ENCODE peak calls at places on chromosomes 13 and 19, in five cellular contexts. V, O, J, X and K are unnamed samples.

GRCh38 chr13:102354011-102354410 is 47.8 kb downstream of the FGF14 start:
- DNase-seq in V (no peak), O (no peak), J (no peak), X (no peak), K (no peak)

GRCh38 chr13:98133949-98134348 is 8.9 kb upstream of the FARP1 start:
- DNase-seq in V (no peak), O (no peak), J (no peak), X (no peak), K (no peak)

GRCh38 chr13:97344250-97345175 is 89.5 kb upstream of the RAP2A start:
- DNase-seq in V (peak), O (peak), J (peak), X (peak), K (peak)

GRCh38 chr13:113337976-113338375 is 26.0 kb downstream of the GRTP1 start:
- DNase-seq in V (no peak), O (no peak), J (no peak), X (no peak), K (no peak)

GRCh38 chr19:29858000-29858596 is 46.3 kb downstream of the CCNE1 start:
- DNase-seq in V (no peak), O (peak), J (no peak), X (no peak), K (no peak)

GRCh38 chr13:23159205-23159586 is 21.6 kb upstream of the SGCG start:
- DNase-seq in V (no peak), O (peak), J (peak), X (peak), K (peak)

GRCh38 chr13:27442797-27443196 is 7.6 kb downstream of the MTIF3 start:
- DNase-seq in V (no peak), O (no peak), J (no peak), X (no peak), K (no peak)

GRCh38 chr13:29749401-29750177 is 100.8 kb downstream of the UBL3 start:
- DNase-seq in V (peak), O (no peak), J (peak), X (no peak), K (no peak)

GRCh38 chr13:106467406-106468122 is 67.9 kb downstream of the EFNB2 start:
- DNase-seq in V (no peak), O (no peak), J (no peak), X (no peak), K (no peak)

GRCh38 chr13:48643159-48643558 is 10.6 kb upstream of the CYSLTR2 start:
- DNase-seq in V (no peak), O (no peak), J (no peak), X (no peak), K (no peak)

GRCh38 chr13:24921003-24921402 is 157.0 kb downstream of the RNF17 start:
- DNase-seq in V (no peak), O (peak), J (peak), X (no peak), K (no peak)
- H3K4me3 ChIP-seq in V (no peak), O (peak), J (no peak), X (no peak), K (no peak)

GRCh38 chr19:8050274-8051096 is 2.1 kb upstream of the CCL25 start:
- DNase-seq in V (peak), O (peak), J (peak), X (peak), K (peak)
- H3K4me3 ChIP-seq in V (no peak), O (peak), J (no peak), X (no peak), K (no peak)

GRCh38 chr19:55082023-55082851 is 6.6 kb downstream of the EPS8L1 start:
- DNase-seq in V (peak), O (peak), J (peak), X (no peak), K (peak)
- H3K4me3 ChIP-seq in V (no peak), O (peak), J (no peak), X (peak), K (no peak)

DNA sequence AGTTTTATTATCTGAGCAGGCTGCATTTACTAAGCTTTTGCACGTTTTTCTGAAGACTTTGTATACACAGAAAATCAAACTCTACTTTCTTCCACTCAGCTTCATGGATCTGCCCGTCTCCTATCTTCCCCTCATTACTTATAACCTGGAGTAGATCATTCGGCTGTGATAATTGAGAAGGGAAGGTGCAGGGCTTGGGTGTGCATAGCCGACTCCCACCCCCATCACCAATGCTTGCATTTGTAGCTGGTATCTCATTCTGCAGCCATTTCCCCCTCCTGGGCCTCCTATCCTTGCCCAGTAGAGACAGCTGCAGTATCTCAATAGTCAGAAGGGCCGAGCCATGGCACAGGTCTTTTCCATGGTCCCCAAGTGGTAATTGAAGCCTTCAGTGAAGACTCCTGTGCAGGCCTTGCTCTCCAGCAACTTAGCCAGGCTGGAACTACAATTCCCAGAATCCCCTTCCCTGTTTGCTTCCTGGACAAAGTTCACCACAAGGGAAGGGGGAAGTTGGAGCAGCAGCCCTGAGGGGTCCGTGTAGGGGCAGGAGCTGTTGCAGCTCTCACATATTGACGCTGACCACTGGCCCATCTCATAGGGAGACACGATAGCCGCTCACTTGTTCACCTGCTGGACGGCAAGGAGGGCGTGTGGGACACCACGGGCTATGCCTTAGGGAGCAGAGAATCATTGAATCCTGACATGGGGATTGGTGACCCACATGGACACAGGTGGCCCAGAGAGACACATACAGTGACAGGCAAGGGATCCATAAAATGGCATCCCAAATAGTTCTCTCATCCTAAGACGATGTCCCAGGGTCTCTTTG is 2.1 kb upstream of the SIGLEC8 start:
- DNase-seq in V (no peak), O (peak), J (no peak), X (no peak), K (no peak)
- H3K4me3 ChIP-seq in V (no peak), O (peak), J (no peak), X (no peak), K (no peak)

GRCh38 chr19:18785179-18786124 is 5.7 kb downstream of the COMP start:
- DNase-seq in V (peak), O (peak), J (peak), X (peak), K (peak)
- H3K4me3 ChIP-seq in V (no peak), O (peak), J (no peak), X (no peak), K (no peak)

GRCh38 chr13:42369071-42369795 is 97.3 kb downstream of the AKAP11 start:
- DNase-seq in V (no peak), O (no peak), J (no peak), X (no peak), K (no peak)
- H3K4me3 ChIP-seq in V (no peak), O (no peak), J (no peak), X (no peak), K (no peak)

GRCh38 chr13:78784017-78784745 is 125.2 kb upstream of the OBI1 start:
- DNase-seq in V (no peak), O (no peak), J (no peak), X (no peak), K (no peak)

GRCh38 chr13:78785764-78786163 is 126.8 kb upstream of the OBI1 start:
- DNase-seq in V (no peak), O (no peak), J (no peak), X (no peak), K (no peak)

GRCh38 chr13:78786399-78786879 is 127.5 kb upstream of the OBI1 start:
- DNase-seq in V (no peak), O (no peak), J (no peak), X (no peak), K (no peak)

GRCh38 chr13:78787189-78787588 is 128.2 kb upstream of the OBI1 start:
- DNase-seq in V (peak), O (no peak), J (peak), X (no peak), K (no peak)
- H3K4me3 ChIP-seq in V (no peak), O (no peak), J (no peak), X (no peak), K (no peak)

DNA sequence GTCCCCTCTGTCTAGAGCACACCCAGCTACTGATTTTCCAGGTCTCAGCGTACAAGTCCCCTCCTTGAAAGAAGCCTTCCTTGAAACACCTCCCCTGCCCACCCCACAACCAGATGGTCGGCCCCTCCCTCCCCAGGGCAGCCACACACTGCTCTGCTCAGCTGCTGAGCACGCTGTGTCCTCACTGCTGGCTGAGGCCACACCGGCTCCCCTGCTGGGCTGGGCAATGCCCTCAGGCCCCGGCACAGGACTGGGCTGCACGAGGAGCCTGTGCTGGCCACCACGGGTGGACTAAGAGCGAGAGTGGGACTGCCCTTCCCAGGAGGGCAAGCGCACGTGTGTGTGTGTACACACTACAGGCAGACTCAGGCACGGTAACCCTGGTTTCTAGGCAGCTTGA is 11.8 kb upstream of the RSPH6A start:
- DNase-seq in V (no peak), O (no peak), J (no peak), X (no peak), K (no peak)
- H3K4me3 ChIP-seq in V (no peak), O (no peak), J (no peak), X (no peak), K (no peak)

GRCh38 chr19:52191374-52191773 is 1.5 kb downstream of the PPP2R1A start:
- DNase-seq in V (no peak), O (no peak), J (no peak), X (no peak), K (no peak)
- H3K4me3 ChIP-seq in V (peak), O (peak), J (peak), X (peak), K (peak)

GRCh38 chr19:2329528-2329927 is 1.0 kb downstream of the SPPL2B start:
- DNase-seq in V (no peak), O (no peak), J (no peak), X (no peak), K (no peak)

GRCh38 chr19:2330255-2330631 is 1.8 kb downstream of the SPPL2B start:
- DNase-seq in V (no peak), O (no peak), J (no peak), X (no peak), K (no peak)

GRCh38 chr19:2331601-2332246 is 3.2 kb downstream of the SPPL2B start:
- DNase-seq in V (no peak), O (no peak), J (no peak), X (no peak), K (no peak)

GRCh38 chr19:2329162-2329505 is 650 bp downstream of the SPPL2B start:
- DNase-seq in V (no peak), O (no peak), J (no peak), X (no peak), K (peak)

GRCh38 chr19:2330632-2331284 is 2.3 kb downstream of the SPPL2B start:
- DNase-seq in V (no peak), O (no peak), J (no peak), X (no peak), K (no peak)
- H3K4me3 ChIP-seq in V (no peak), O (peak), J (no peak), X (no peak), K (no peak)